ENCODE peak calls at places on chromosome 20, in four cellular contexts. One of them, this sample, is unnamed.

GRCh38 chr20:36132802-36133211 is 21.7 kb upstream of the EPB41L1 start:
- DNase-seq in uterus: no peak
- DNase-seq in esophagus squamous epithelium: no peak
- DNase-seq in colonic mucosa: no peak
- DNase-seq in this sample: no peak

GRCh38 chr20:46371656-46372055 is 34.8 kb downstream of the ELMO2 start:
- DNase-seq in uterus: no peak
- DNase-seq in esophagus squamous epithelium: no peak
- DNase-seq in colonic mucosa: no peak
- DNase-seq in this sample: no peak

GRCh38 chr20:55880361-55880760 is 125.0 kb downstream of the CBLN4 start:
- DNase-seq in uterus: no peak
- DNase-seq in esophagus squamous epithelium: no peak
- DNase-seq in colonic mucosa: no peak
- DNase-seq in this sample: no peak

GRCh38 chr20:50655325-50655880 is 35.9 kb downstream of the RIPOR3 start:
- DNase-seq in uterus: peak
- DNase-seq in esophagus squamous epithelium: no peak
- DNase-seq in colonic mucosa: peak
- DNase-seq in this sample: no peak

GRCh38 chr20:6632187-6632586 is 135.3 kb upstream of the BMP2 start:
- DNase-seq in uterus: peak
- DNase-seq in esophagus squamous epithelium: no peak
- DNase-seq in colonic mucosa: no peak
- DNase-seq in this sample: peak

GRCh38 chr20:46798430-46798829 is 89.0 kb downstream of the SLC2A10 start:
- DNase-seq in uterus: no peak
- DNase-seq in esophagus squamous epithelium: no peak
- DNase-seq in colonic mucosa: no peak
- DNase-seq in this sample: no peak

GRCh38 chr20:36181934-36182603 is 27.5 kb downstream of the EPB41L1 start:
- DNase-seq in uterus: no peak
- DNase-seq in esophagus squamous epithelium: no peak
- DNase-seq in colonic mucosa: no peak
- DNase-seq in this sample: no peak

GRCh38 chr20:23666698-23667097 is 22.1 kb downstream of the CST4 start:
- DNase-seq in uterus: no peak
- DNase-seq in esophagus squamous epithelium: no peak
- DNase-seq in colonic mucosa: no peak
- DNase-seq in this sample: no peak

GRCh38 chr20:10619427-10619826 is 54.4 kb downstream of the JAG1 start:
- DNase-seq in uterus: no peak
- DNase-seq in esophagus squamous epithelium: no peak
- DNase-seq in colonic mucosa: no peak
- DNase-seq in this sample: peak

GRCh38 chr20:49283176-49283702 is 5.4 kb upstream of the ZNFX1 start:
- DNase-seq in uterus: no peak
- DNase-seq in esophagus squamous epithelium: no peak
- DNase-seq in colonic mucosa: no peak
- DNase-seq in this sample: no peak

GRCh38 chr20:49282584-49283171 is 4.8 kb upstream of the ZNFX1 start:
- DNase-seq in uterus: no peak
- DNase-seq in esophagus squamous epithelium: no peak
- DNase-seq in colonic mucosa: no peak
- DNase-seq in this sample: no peak

GRCh38 chr20:49280463-49281058 is 2.7 kb upstream of the ZNFX1 start:
- DNase-seq in uterus: no peak
- DNase-seq in esophagus squamous epithelium: no peak
- DNase-seq in colonic mucosa: no peak
- DNase-seq in this sample: no peak

GRCh38 chr20:49281059-49281912 is 3.4 kb upstream of the ZNFX1 start:
- DNase-seq in uterus: no peak
- DNase-seq in esophagus squamous epithelium: no peak
- DNase-seq in colonic mucosa: peak
- DNase-seq in this sample: no peak

GRCh38 chr20:49281913-49282467 is 4.1 kb upstream of the ZNFX1 start:
- DNase-seq in uterus: no peak
- DNase-seq in esophagus squamous epithelium: no peak
- DNase-seq in colonic mucosa: no peak
- DNase-seq in this sample: no peak
- H3K27ac ChIP-seq in uterus: no peak
- H3K27ac ChIP-seq in esophagus squamous epithelium: peak
- H3K27ac ChIP-seq in colonic mucosa: no peak
- H3K27ac ChIP-seq in this sample: peak

GRCh38 chr20:63230800-63231268 is 4.9 kb upstream of the BIRC7 start:
- DNase-seq in uterus: no peak
- DNase-seq in esophagus squamous epithelium: no peak
- DNase-seq in colonic mucosa: peak
- DNase-seq in this sample: no peak
- TF ChIP-seq CTCF in uterus: peak
- TF ChIP-seq CTCF in esophagus squamous epithelium: peak
- TF ChIP-seq CTCF in colonic mucosa: no peak
- TF ChIP-seq CTCF in this sample: peak

GRCh38 chr20:38626921-38627659 is 25.5 kb downstream of the ARHGAP40 start:
- DNase-seq in uterus: no peak
- DNase-seq in esophagus squamous epithelium: no peak
- DNase-seq in colonic mucosa: no peak
- DNase-seq in this sample: no peak
- H3K27ac ChIP-seq in uterus: no peak
- H3K27ac ChIP-seq in esophagus squamous epithelium: no peak
- H3K27ac ChIP-seq in colonic mucosa: no peak
- H3K27ac ChIP-seq in this sample: no peak

DNA sequence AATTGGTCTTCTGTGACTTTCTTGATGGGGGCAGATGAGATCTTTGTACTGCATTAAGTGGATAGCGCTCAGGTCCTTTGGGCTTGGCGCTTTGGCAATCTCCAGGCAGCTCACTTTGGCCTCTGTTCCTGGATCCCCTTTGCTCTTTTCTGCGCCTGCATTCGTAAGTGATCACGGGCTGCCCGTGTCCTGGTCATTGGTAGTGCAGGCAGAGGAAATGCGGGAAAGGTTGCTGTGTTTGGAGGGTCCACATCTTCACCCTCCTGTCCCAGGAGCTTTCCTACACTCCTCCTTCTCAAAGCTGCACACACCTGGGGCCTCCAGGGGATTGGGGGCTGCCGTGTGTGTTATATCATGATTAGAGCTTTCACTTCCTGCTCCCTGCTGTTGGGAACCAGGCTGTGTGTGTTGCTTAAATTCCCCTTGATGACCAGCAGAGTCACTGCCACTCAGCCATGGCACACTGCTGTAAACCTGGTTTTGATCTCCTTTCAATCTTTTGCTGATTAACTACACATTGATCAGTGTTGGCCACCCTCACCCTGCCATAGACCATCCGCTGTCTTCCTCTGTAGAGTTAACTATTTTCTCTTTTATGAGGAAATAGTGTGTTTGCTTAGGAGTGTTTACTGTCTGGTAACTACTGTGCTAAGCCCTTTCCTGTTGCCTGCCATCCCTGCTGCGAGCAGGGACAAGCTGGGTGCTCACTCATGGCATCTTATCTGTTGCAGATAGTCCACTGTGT is 13.0 kb upstream of the SNHG17 start:
- DNase-seq in uterus: no peak
- DNase-seq in esophagus squamous epithelium: no peak
- DNase-seq in colonic mucosa: no peak
- DNase-seq in this sample: no peak
- TF ChIP-seq CTCF in uterus: no peak
- TF ChIP-seq CTCF in esophagus squamous epithelium: no peak
- TF ChIP-seq CTCF in colonic mucosa: no peak
- TF ChIP-seq CTCF in this sample: no peak

GRCh38 chr20:32976746-32977145 is 27.5 kb downstream of the SUN5 start:
- DNase-seq in uterus: no peak
- DNase-seq in esophagus squamous epithelium: no peak
- DNase-seq in colonic mucosa: no peak
- DNase-seq in this sample: no peak
- H3K27ac ChIP-seq in uterus: no peak
- H3K27ac ChIP-seq in esophagus squamous epithelium: no peak
- H3K27ac ChIP-seq in colonic mucosa: no peak
- H3K27ac ChIP-seq in this sample: no peak

GRCh38 chr20:48189177-48189576 is 403.9 kb upstream of the SULF2 start:
- DNase-seq in uterus: no peak
- DNase-seq in esophagus squamous epithelium: no peak
- DNase-seq in colonic mucosa: no peak
- DNase-seq in this sample: peak
- TF ChIP-seq CTCF in uterus: peak
- TF ChIP-seq CTCF in esophagus squamous epithelium: peak
- TF ChIP-seq CTCF in colonic mucosa: no peak
- TF ChIP-seq CTCF in this sample: no peak

DNA sequence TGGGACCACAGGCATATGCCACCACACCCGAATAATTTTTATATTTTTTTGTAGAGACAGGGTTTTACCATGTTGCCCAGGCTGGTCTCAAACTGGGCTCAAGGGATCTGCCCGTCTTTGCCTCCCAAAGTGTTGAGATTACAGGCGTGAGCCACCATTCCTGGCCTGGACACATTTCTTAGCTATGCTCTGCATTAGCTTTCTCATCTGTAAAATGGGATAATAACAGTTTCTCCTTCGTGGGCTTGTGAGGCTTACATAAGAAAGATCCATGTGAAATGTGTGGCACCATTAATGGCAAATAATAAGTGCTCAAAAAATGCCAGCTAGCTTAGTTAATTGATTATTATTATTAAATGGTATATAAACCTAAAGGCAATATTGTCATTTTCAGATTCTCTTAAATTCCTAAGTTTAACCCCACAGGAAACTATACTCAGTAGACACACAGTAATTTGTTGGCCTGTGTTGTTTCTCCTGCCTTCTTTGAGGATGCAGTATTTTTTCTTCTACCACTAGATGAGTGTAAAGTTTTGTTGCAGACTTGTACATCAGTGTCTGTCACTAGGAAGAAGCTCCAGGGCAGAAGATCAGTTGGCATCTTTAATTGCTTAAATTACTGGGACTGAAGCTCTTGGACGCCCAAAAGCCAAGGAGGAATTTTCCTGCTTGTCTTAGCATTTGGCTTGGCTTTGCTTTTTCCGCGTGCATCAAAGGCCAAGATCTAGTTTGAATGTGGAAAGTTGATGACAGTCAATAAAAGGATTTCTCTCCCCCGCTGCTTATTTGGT is 162.3 kb upstream of the ZNF217 start:
- DNase-seq in uterus: no peak
- DNase-seq in esophagus squamous epithelium: no peak
- DNase-seq in colonic mucosa: no peak
- DNase-seq in this sample: no peak
- H3K27ac ChIP-seq in uterus: no peak
- H3K27ac ChIP-seq in esophagus squamous epithelium: no peak
- H3K27ac ChIP-seq in colonic mucosa: no peak
- H3K27ac ChIP-seq in this sample: no peak

DNA sequence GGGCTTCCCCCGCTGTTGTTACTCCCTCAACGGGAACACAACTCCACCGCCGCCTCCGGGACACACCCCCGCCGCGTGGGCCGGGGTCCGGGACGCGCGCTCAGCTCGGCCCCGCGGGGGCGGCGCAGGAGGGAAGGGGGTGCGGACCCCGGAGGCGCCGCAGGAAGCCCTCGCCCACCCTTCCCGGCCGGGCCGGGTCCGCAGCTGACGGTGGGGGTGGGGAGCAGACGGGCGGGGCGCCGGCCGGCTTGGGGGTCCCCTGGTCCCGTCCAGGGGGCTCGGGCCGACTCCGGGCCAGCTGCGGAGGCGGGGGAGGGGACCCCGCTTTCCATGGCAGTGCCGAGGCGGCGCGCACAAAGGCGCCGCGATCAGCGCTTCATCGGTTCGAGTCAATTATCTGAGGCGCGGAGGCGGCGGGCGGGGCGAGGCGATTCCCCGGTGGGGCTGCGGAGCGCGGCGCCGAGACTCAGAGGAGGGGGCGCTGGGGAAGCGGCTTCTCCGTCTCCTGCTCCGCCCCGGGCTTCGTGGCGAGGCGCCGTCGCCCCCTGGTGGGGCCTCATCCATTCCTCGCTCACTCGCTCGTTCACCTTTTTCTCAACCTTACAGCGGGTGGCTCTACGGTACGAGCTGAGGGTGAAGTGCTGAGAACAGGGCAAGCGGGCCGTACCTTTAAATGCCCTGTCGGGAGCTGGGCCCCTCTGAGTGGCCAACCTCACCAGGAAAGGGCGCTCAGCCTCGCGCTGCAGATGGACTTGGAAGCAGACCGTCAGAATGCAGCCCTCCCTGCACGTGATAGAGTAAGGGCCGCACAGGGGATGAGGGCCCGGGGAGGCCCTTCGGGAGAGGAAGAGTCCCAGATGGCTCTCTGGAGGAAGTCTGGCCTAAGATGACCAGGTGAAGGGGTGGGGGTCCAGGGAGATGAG is 40.0 kb downstream of the SLC52A3 start:
- DNase-seq in uterus: no peak
- DNase-seq in esophagus squamous epithelium: no peak
- DNase-seq in colonic mucosa: peak
- DNase-seq in this sample: peak
- TF ChIP-seq CTCF in uterus: peak
- TF ChIP-seq CTCF in esophagus squamous epithelium: peak
- TF ChIP-seq CTCF in colonic mucosa: peak
- TF ChIP-seq CTCF in this sample: peak

DNA sequence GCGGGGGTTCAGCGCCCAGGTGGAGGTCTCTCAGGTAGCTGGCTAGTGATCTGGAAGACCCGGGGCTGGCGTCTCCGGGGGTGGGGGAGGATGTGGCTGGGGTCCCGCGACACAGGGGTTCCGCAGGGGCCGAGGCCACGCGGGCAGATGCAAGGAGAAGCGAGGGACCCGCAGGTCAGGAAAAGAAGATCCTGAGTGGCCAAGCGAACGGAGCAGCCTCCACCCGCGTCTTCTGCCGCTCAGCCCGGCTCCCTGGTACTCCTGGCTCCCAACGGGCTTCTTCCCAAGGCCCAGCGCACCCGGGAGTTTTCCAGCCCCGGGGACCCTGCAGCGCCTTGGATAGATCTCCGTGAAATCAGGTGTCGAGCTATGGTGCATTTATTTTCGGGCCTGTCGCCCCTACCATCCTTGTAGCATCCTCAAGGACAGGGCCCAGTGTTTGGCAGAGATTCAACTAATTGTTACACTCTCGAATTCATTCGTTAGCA is 674 bp upstream of the CHD6 start:
- DNase-seq in uterus: no peak
- DNase-seq in esophagus squamous epithelium: no peak
- DNase-seq in colonic mucosa: no peak
- DNase-seq in this sample: no peak
- H3K27ac ChIP-seq in uterus: peak
- H3K27ac ChIP-seq in esophagus squamous epithelium: peak
- H3K27ac ChIP-seq in colonic mucosa: no peak
- H3K27ac ChIP-seq in this sample: peak